ENCODE peak calls at places on chromosomes 12 and 14, in ten cellular contexts. I is CD8-positive, alpha-beta T cell; D is HepG2; Z is mammary epithelial cell; A is brain microvascular endothelial cell; H is esophagus squamous epithelium; O is CD4-positive, CD25-positive, alpha-beta regulatory T cell; W is lung; M is endodermal cell; N is tibial nerve. P is an unnamed sample.

GRCh38 chr14:67837011-67837624 is 17.5 kb downstream of the RAD51B start:
- DNase-seq in I (no peak), D (peak; percentile 74), Z (peak; percentile 69), A (peak; percentile 87), H (no peak), O (peak; percentile 82), W (peak; percentile 41), M (peak; percentile 73), N (no peak), P (peak; percentile 29)

GRCh38 chr12:64995831-64996230 is 125.3 kb downstream of the WIF1 start:
- DNase-seq in I (no peak), D (no peak), Z (peak; percentile 69), A (no peak), H (no peak), O (no peak), W (no peak), M (no peak), N (no peak), P (no peak)

GRCh38 chr12:130519-130918 is 64.0 kb downstream of the IQSEC3 start:
- DNase-seq in I (no peak), D (no peak), Z (no peak), A (no peak), H (no peak), O (no peak), W (no peak), M (no peak), N (no peak), P (no peak)

GRCh38 chr14:71380271-71380670 is 473.0 kb downstream of the PCNX1 start:
- DNase-seq in I (no peak), D (no peak), Z (no peak), A (peak; percentile 53), H (no peak), O (no peak), W (no peak), M (no peak), N (no peak), P (peak; percentile 46)

GRCh38 chr14:103561381-103562134 is 899 bp downstream of the BAG5 start:
- DNase-seq in I (no peak), D (peak; percentile 27), Z (peak; percentile 48), A (peak; percentile 48), H (no peak), O (peak; percentile 74), W (peak; percentile 45), M (peak; percentile 78), N (no peak), P (no peak)

GRCh38 chr12:84913151-84913550 is 552 bp upstream of the SLC6A15 start:
- DNase-seq in I (no peak), D (no peak), Z (peak; percentile 45), A (no peak), H (no peak), O (no peak), W (no peak), M (peak; percentile 80), N (no peak), P (no peak)

GRCh38 chr14:52951730-52952481 is 1.1 kb upstream of the FERMT2 start:
- DNase-seq in I (no peak), D (peak; percentile 73), Z (peak; percentile 60), A (peak; percentile 78), H (no peak), O (peak; percentile 17), W (peak; percentile 40), M (peak; percentile 87), N (no peak), P (no peak)

GRCh38 chr12:127127887-127128286 is 1139.1 kb upstream of the TMEM132C start:
- DNase-seq in I (no peak), D (no peak), Z (no peak), A (no peak), H (no peak), O (no peak), W (no peak), M (no peak), N (no peak), P (no peak)

GRCh38 chr12:6380141-6381121 is 3.5 kb upstream of the LTBR start:
- DNase-seq in I (no peak), D (no peak), Z (peak; percentile 25), A (no peak), H (no peak), O (no peak), W (no peak), M (peak; percentile 63), N (no peak), P (no peak)

GRCh38 chr12:103924761-103925641 is 5.2 kb upstream of the HSP90B1 start:
- DNase-seq in I (no peak), D (no peak), Z (peak; percentile 85), A (peak; percentile 90), H (no peak), O (peak; percentile 78), W (no peak), M (peak; percentile 74), N (no peak), P (peak; percentile 40)

GRCh38 chr14:64942531-64943111 is at the start of gene GPX2:
- DNase-seq in I (no peak), D (peak; percentile 98), Z (peak; percentile 66), A (no peak), H (no peak), O (no peak), W (no peak), M (peak; percentile 70), N (no peak), P (no peak)

GRCh38 chr12:108214486-108214885 is 85.4 kb downstream of the WSCD2 start:
- DNase-seq in I (no peak), D (peak; percentile 3), Z (no peak), A (peak; percentile 16), H (no peak), O (peak; percentile 10), W (no peak), M (peak; percentile 95), N (no peak), P (no peak)

GRCh38 chr12:118052324-118053070 is 8.5 kb downstream of the WSB2 start:
- DNase-seq in I (no peak), D (peak; percentile 99), Z (peak; percentile 97), A (peak; percentile 90), H (no peak), O (no peak), W (peak; percentile 85), M (peak; percentile 63), N (peak; percentile 83), P (peak; percentile 96)

GRCh38 chr14:45120109-45120508 is 14.2 kb downstream of the FKBP3 start:
- DNase-seq in I (no peak), D (no peak), Z (no peak), A (no peak), H (no peak), O (no peak), W (no peak), M (no peak), N (no peak), P (no peak)
- H3K36me3 ChIP-seq in I (peaks cover 25% of the 10 kb centered on the region), D (peaks cover 51% of the 10 kb centered on the region), Z (peaks cover 42% of the 10 kb centered on the region), A (peaks cover 54% of the 10 kb centered on the region), H (peaks cover 4% of the 10 kb centered on the region), O (peaks cover 64% of the 10 kb centered on the region), W (peaks cover 14% of the 10 kb centered on the region), M (peaks cover 93% of the 10 kb centered on the region), N (peaks cover 6% of the 10 kb centered on the region), P (peaks cover 6% of the 10 kb centered on the region)

DNA sequence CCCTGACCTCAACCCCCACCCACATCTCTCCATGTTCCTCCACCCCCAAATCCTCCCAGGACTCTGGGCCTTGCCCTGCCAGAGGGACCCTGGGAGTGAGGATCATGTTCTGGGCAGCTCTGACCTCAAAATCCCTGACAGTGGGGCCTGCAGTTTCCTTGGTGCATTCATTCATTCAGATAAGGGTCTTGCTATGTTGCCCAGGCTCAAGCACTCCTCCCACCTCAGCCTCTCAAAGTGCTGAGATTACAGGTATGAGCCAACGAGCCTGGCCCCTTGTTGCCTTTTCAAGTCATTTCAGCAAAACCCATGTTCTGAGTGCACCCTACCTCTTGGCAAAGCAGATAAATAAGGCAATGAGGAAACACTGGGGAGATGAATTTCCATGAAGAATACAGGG is 29.6 kb downstream of the ARL6IP4 start:
- DNase-seq in I (no peak), D (no peak), Z (no peak), A (no peak), H (no peak), O (no peak), W (no peak), M (no peak), N (no peak), P (no peak)
- H3K36me3 ChIP-seq in I (peaks cover 6% of the 10 kb centered on the region), D (peaks cover 35% of the 10 kb centered on the region), Z (peaks cover 3% of the 10 kb centered on the region), A (no peaks in the 10 kb centered on the region), H (peaks cover 3% of the 10 kb centered on the region), O (peaks cover 59% of the 10 kb centered on the region), W (peaks cover 28% of the 10 kb centered on the region), M (no peaks in the 10 kb centered on the region), N (peaks cover 4% of the 10 kb centered on the region), P (no peaks in the 10 kb centered on the region)

GRCh38 chr12:121238604-121239334 is 28.8 kb downstream of the P2RX4 start:
- DNase-seq in I (no peak), D (no peak), Z (no peak), A (no peak), H (no peak), O (peak; percentile 40), W (no peak), M (peak; percentile 79), N (no peak), P (no peak)
- H3K36me3 ChIP-seq in I (no peaks in the 10 kb centered on the region), D (peaks cover 22% of the 10 kb centered on the region), Z (peaks cover 2% of the 10 kb centered on the region), A (peaks cover 13% of the 10 kb centered on the region), H (peaks cover 9% of the 10 kb centered on the region), O (peaks cover 12% of the 10 kb centered on the region), W (peaks cover 26% of the 10 kb centered on the region), M (peaks cover 55% of the 10 kb centered on the region), N (peaks cover 4% of the 10 kb centered on the region), P (peaks cover 10% of the 10 kb centered on the region)

GRCh38 chr14:100666403-100666802 is 60.3 kb upstream of the DLK1 start:
- DNase-seq in I (no peak), D (no peak), Z (no peak), A (no peak), H (no peak), O (no peak), W (no peak), M (peak; percentile 48), N (no peak), P (no peak)

GRCh38 chr14:100663528-100664052 is 63.1 kb upstream of the DLK1 start:
- DNase-seq in I (no peak), D (no peak), Z (no peak), A (no peak), H (no peak), O (no peak), W (no peak), M (no peak), N (no peak), P (no peak)

GRCh38 chr14:100665518-100666032 is 61.1 kb upstream of the DLK1 start:
- DNase-seq in I (no peak), D (no peak), Z (peak; percentile 17), A (no peak), H (no peak), O (no peak), W (no peak), M (peak; percentile 46), N (no peak), P (no peak)

GRCh38 chr14:100664234-100664633 is 62.5 kb upstream of the DLK1 start:
- DNase-seq in I (no peak), D (no peak), Z (no peak), A (no peak), H (no peak), O (no peak), W (no peak), M (peak; percentile 53), N (no peak), P (no peak)

DNA sequence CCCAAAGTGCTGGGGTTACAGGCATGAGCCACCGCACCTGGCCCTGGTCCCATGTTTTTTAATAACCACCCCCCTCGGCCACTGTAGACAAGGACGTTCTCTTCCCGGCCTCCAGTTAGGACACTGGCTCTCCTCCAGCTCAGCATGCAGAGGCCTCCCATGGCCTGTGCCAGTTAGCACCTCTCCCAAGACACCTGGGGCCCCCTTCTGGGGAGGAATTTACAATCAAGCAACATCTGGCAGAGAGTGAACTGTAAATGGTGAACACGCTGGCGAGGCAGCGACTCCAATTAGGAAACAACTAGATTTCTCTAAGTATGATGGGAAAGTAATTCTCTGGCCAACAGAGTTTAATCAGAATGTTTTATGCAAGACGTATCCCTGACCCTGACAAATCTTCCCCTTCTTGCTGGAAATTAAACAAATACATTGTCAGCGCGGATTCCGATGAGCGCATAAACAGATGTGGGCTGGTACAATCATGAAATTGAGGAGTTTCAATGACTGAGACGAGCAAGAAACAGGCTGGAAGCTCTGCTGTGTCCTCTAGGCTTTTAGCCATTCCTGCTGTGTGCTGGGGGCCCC is 61.8 kb upstream of the DLK1 start:
- DNase-seq in I (no peak), D (no peak), Z (no peak), A (no peak), H (no peak), O (no peak), W (no peak), M (peak; percentile 51), N (no peak), P (peak; percentile 37)
- H3K36me3 ChIP-seq in I (no peaks in the 10 kb centered on the region), D (no peaks in the 10 kb centered on the region), Z (no peaks in the 10 kb centered on the region), A (no peaks in the 10 kb centered on the region), H (no peaks in the 10 kb centered on the region), O (no peaks in the 10 kb centered on the region), W (no peaks in the 10 kb centered on the region), M (no peaks in the 10 kb centered on the region), N (no peaks in the 10 kb centered on the region), P (no peaks in the 10 kb centered on the region)

P was measured in BJ.